ENCODE peak calls at places on chromosome 22, in five cellular contexts. K, Y, O, I and U are unnamed samples.

GRCh38 chr22:30421695-30422480 is 3.7 kb upstream of the MTFP1 start:
- DNase-seq in K (no peak), Y (no peak), O (no peak), I (no peak), U (no peak)

GRCh38 chr22:38353701-38354100 is 36.5 kb upstream of the CSNK1E start:
- DNase-seq in K (no peak), Y (no peak), O (no peak), I (no peak), U (no peak)

GRCh38 chr22:41367680-41368542 is 13.8 kb upstream of the TEF start:
- DNase-seq in K (no peak), Y (peak; percentile 23), O (no peak), I (peak; percentile 30), U (peak; percentile 74)

GRCh38 chr22:38862375-38863329 is 9.4 kb downstream of the CBX6 start:
- DNase-seq in K (no peak), Y (no peak), O (no peak), I (peak; percentile 33), U (no peak)

GRCh38 chr22:39537981-39538380 is 5.4 kb upstream of the RPS19BP1 start:
- DNase-seq in K (no peak), Y (no peak), O (no peak), I (no peak), U (no peak)

GRCh38 chr22:34951212-34951611 is 114.7 kb upstream of the ISX start:
- DNase-seq in K (no peak), Y (no peak), O (no peak), I (no peak), U (no peak)

GRCh38 chr22:30511903-30512302 is 6.4 kb upstream of the SEC14L4 start:
- DNase-seq in K (no peak), Y (no peak), O (no peak), I (no peak), U (no peak)

GRCh38 chr22:30681840-30682239 is 12.8 kb upstream of the OSBP2 start:
- DNase-seq in K (no peak), Y (no peak), O (no peak), I (no peak), U (no peak)

GRCh38 chr22:23681026-23681809 is 9.6 kb upstream of the RGL4 start:
- DNase-seq in K (no peak), Y (no peak), O (no peak), I (no peak), U (no peak)

GRCh38 chr22:38924197-38924952 is 33.0 kb upstream of the APOBEC3A start:
- DNase-seq in K (no peak), Y (peak; percentile 88), O (peak; percentile 60), I (peak; percentile 88), U (peak; percentile 89)

GRCh38 chr22:26322179-26322905 is 106.7 kb upstream of the ASPHD2 start:
- DNase-seq in K (no peak), Y (no peak), O (peak; percentile 18), I (no peak), U (no peak)

GRCh38 chr22:38867124-38867455 is 4.9 kb downstream of the CBX6 start:
- DNase-seq in K (no peak), Y (no peak), O (no peak), I (no peak), U (no peak)

GRCh38 chr22:17754233-17754925 is 19.9 kb downstream of the BID start:
- DNase-seq in K (peak; percentile 38), Y (no peak), O (no peak), I (no peak), U (no peak)

GRCh38 chr22:30763815-30764686 is 69.4 kb downstream of the OSBP2 start:
- DNase-seq in K (peak; percentile 75), Y (peak; percentile 68), O (peak; percentile 56), I (peak; percentile 45), U (peak; percentile 44)

GRCh38 chr22:19041403-19042074 is 80.7 kb downstream of the DGCR2 start:
- DNase-seq in K (no peak), Y (no peak), O (no peak), I (no peak), U (no peak)

GRCh38 chr22:17951315-17951714 is 73.0 kb downstream of the MICAL3 start:
- DNase-seq in K (no peak), Y (no peak), O (no peak), I (no peak), U (no peak)

GRCh38 chr22:40679964-40680818 is 907 bp downstream of the MCHR1 start:
- DNase-seq in K (no peak), Y (no peak), O (no peak), I (no peak), U (no peak)

GRCh38 chr22:35589071-35589735 is 27.9 kb downstream of the MB start:
- DNase-seq in K (no peak), Y (no peak), O (no peak), I (peak; percentile 22), U (peak; percentile 39)

GRCh38 chr22:19892249-19892879 is 37.7 kb upstream of the GNB1L start:
- DNase-seq in K (no peak), Y (no peak), O (no peak), I (no peak), U (no peak)

GRCh38 chr22:42770448-42770726 is 49.7 kb upstream of the A4GALT start:
- DNase-seq in K (no peak), Y (no peak), O (no peak), I (no peak), U (no peak)

GRCh38 chr22:38623357-38623756 is 32.8 kb downstream of the FAM227A start:
- DNase-seq in K (no peak), Y (no peak), O (no peak), I (no peak), U (no peak)

GRCh38 chr22:25777870-25778269 is 35.9 kb downstream of the MYO18B start:
- DNase-seq in K (peak; percentile 60), Y (peak; percentile 16), O (no peak), I (no peak), U (no peak)

GRCh38 chr22:39434721-39435120 is 22.1 kb upstream of the MGAT3 start:
- DNase-seq in K (no peak), Y (no peak), O (no peak), I (no peak), U (no peak)

GRCh38 chr22:38136607-38137006 is 26.1 kb upstream of the BAIAP2L2 start:
- DNase-seq in K (no peak), Y (no peak), O (no peak), I (no peak), U (no peak)

GRCh38 chr22:19175602-19176174 is 2.8 kb downstream of the SLC25A1 start:
- DNase-seq in K (no peak), Y (no peak), O (no peak), I (no peak), U (no peak)

GRCh38 chr22:25159028-25159427 is 40.6 kb upstream of the CRYBB3 start:
- DNase-seq in K (no peak), Y (no peak), O (no peak), I (no peak), U (no peak)

GRCh38 chr22:38760477-38761201 is 4.8 kb upstream of the SUN2 start:
- DNase-seq in K (no peak), Y (no peak), O (no peak), I (no peak), U (no peak)

GRCh38 chr22:29203456-29203855 is 2.2 kb upstream of the EMID1 start:
- DNase-seq in K (peak; percentile 43), Y (no peak), O (no peak), I (no peak), U (no peak)

GRCh38 chr22:48100685-48101417 is 1338.4 kb downstream of the TBC1D22A start:
- DNase-seq in K (no peak), Y (no peak), O (no peak), I (no peak), U (no peak)

GRCh38 chr22:48099671-48100070 is 1337.2 kb downstream of the TBC1D22A start:
- DNase-seq in K (no peak), Y (no peak), O (no peak), I (no peak), U (no peak)

GRCh38 chr22:48103126-48103875 is 1340.9 kb downstream of the TBC1D22A start:
- DNase-seq in K (no peak), Y (no peak), O (no peak), I (no peak), U (no peak)

GRCh38 chr22:48102581-48102980 is 1340.1 kb downstream of the TBC1D22A start:
- DNase-seq in K (no peak), Y (no peak), O (no peak), I (no peak), U (no peak)

GRCh38 chr22:48101704-48102103 is 1339.3 kb downstream of the TBC1D22A start:
- DNase-seq in K (no peak), Y (no peak), O (no peak), I (no peak), U (no peak)
- TF ChIP-seq CTCF in K (no peak), Y (no peak), O (no peak), I (no peak), U (no peak)

GRCh38 chr22:50548046-50548912 is 2.6 kb downstream of the KLHDC7B start:
- DNase-seq in K (no peak), Y (no peak), O (no peak), I (peak; percentile 50), U (no peak)
- TF ChIP-seq CTCF in K (no peak), Y (no peak), O (no peak), I (no peak), U (no peak)

GRCh38 chr22:46079093-46079860 is 71.0 kb upstream of the PPARA start:
- DNase-seq in K (no peak), Y (no peak), O (no peak), I (peak; percentile 7), U (no peak)

GRCh38 chr22:46078241-46079092 is 71.9 kb upstream of the PPARA start:
- DNase-seq in K (no peak), Y (peak; percentile 91), O (no peak), I (peak; percentile 32), U (peak; percentile 62)

GRCh38 chr22:46081831-46082210 is 68.5 kb upstream of the PPARA start:
- DNase-seq in K (no peak), Y (no peak), O (no peak), I (peak; percentile 9), U (no peak)

GRCh38 chr22:46081036-46081830 is 69.1 kb upstream of the PPARA start:
- DNase-seq in K (no peak), Y (no peak), O (no peak), I (peak; percentile 8), U (no peak)

DNA sequence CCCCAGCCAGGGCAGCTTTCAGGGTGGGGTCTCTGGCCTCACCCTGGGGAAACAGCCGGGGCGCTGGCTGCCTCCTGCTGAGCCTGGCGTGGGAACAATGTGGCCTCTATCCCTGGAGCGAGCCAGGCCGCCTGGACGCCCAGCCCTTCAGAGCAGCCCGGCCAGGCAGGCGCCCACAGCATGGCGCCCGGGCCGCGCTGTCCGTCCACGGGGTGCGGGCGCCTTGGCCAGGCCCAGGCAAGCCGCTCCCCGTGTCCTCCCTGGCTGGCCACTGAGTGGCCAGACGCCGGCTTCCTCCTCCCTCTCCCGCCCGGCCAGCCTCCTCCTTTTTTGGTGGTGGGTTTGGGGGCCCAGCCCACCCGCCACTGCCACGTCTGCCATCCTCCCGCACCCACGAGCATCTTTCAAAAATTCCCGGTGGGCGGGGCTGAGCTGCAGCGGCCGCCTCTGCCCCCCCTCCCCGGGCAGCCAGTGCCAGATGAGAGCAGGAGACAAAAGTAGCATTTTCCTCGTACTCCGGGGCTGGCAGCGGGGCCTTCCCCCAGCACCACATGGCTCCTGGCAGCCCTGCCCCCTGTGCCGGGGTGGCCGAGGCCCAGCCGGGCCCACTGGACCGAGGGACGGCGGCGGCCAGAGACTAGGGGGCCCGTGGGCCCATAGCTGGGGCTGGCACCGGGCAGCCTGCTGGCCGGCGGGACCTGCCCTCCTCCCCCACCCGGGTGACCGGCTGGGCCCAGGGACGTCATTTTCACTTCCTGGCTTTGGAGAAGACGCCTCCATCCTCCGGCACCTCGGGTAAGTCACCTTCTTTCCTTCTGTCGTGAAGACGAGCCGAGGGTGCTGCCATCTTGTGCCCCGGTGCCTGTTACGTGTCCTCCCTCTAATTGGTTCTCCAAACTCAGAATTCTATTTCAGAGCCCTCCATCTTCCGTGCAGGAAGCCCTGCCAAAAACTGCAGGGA is 70.2 kb upstream of the PPARA start:
- DNase-seq in K (no peak), Y (peak; percentile 79), O (no peak), I (peak; percentile 60), U (no peak)
- TF ChIP-seq CTCF in K (no peak), Y (no peak), O (no peak), I (no peak), U (no peak)

GRCh38 chr22:27416553-27417427 is 384.8 kb downstream of the MN1 start:
- DNase-seq in K (no peak), Y (peak; percentile 41), O (peak; percentile 68), I (no peak), U (no peak)
- TF ChIP-seq CTCF in K (no peak), Y (no peak), O (peak; percentile 21), I (no peak), U (no peak)